ENCODE peak calls at places on chromosomes 13 and 19, in seven cellular contexts. N is effector CD4-positive, alpha-beta T cell; U is activated naive CD8-positive, alpha-beta T cell treated with anti-CD3 and anti-CD28 coated beads for 36 hours; Q is occipital lobe; A is activated T-cell treated with anti-CD3 and anti-CD28 coated beads for 24 hours; J is stimulated activated CD4-positive, alpha-beta T cell treated with anti-CD3 and anti-CD28 coated beads, Interleukin-2, amount 100 ng/mL, for 48 hours; E is sciatic nerve. P is an unnamed sample.

GRCh38 chr19:4093643-4094175 is 27.0 kb upstream of the ZBTB7A start:
- DNase-seq in A (no peak), Q (no peak), J (no peak), U (no peak), E (no peak), N (no peak), P (no peak)

GRCh38 chr13:29865934-29866333 is 15.5 kb upstream of the UBL3 start:
- DNase-seq in A (no peak), Q (no peak), E (no peak), N (no peak), U (no peak), J (no peak), P (no peak)

GRCh38 chr19:19269952-19270694 is 3.0 kb downstream of the TM6SF2 start:
- DNase-seq in J (no peak), U (no peak), Q (no peak), N (no peak), E (no peak), A (no peak), P (no peak)

GRCh38 chr19:48053856-48054255 is 10.0 kb upstream of the CABP5 start:
- DNase-seq in Q (no peak), A (no peak), J (no peak), E (no peak), N (no peak), U (no peak), P (no peak)

GRCh38 chr19:29644179-29644578 is 21.1 kb upstream of the PLEKHF1 start:
- DNase-seq in Q (no peak), A (no peak), J (no peak), E (no peak), U (no peak), N (no peak), P (no peak)

GRCh38 chr19:5893907-5894703 is 9.5 kb downstream of the NDUFA11 start:
- DNase-seq in Q (no peak), E (no peak), N (no peak), U (no peak), J (no peak), A (no peak), P (peak)

GRCh38 chr13:28316129-28316528 is 177.8 kb downstream of the PAN3 start:
- DNase-seq in J (no peak), Q (no peak), U (no peak), A (no peak), N (no peak), E (no peak), P (no peak)

GRCh38 chr13:101628900-101629299 is 176.4 kb downstream of the ITGBL1 start:
- DNase-seq in U (no peak), Q (no peak), A (no peak), J (no peak), E (no peak), N (no peak), P (no peak)